ENCODE peak calls at places on chromosomes 13 and 19, in eight cellular contexts. G is OCI-M1; P is hepatic stellate cell; E is fibroblast of the aortic adventitia; S is activated naive CD4-positive, alpha-beta T cell treated with anti-CD3 and anti-CD28 coated beads for 36 hours; Y is NCI-H446; V is activated CD8-positive, alpha-beta memory T cell treated with anti-CD3 and anti-CD28 coated beads, Interleukin-2, amount 50 U/mL, for 4 hours; U is T-helper 1 cell. H is an unnamed sample.

GRCh38 chr13:97434417-97435296 is 688 bp downstream of the RAP2A start:
- DNase-seq in G (peak), P (no peak), E (peak), S (peak), Y (no peak), V (peak), U (peak), H (peak)

GRCh38 chr19:309206-309565 is 18.0 kb upstream of the PLPP2 start:
- DNase-seq in G (no peak), P (no peak), E (no peak), S (no peak), Y (no peak), V (no peak), U (no peak), H (no peak)

GRCh38 chr13:100106705-100107104 is 17.8 kb downstream of the PCCA start:
- DNase-seq in G (no peak), P (no peak), E (no peak), S (no peak), Y (no peak), V (no peak), U (no peak), H (no peak)

GRCh38 chr13:36915891-36916640 is 4.0 kb downstream of the SMAD9 start:
- DNase-seq in G (no peak), P (no peak), E (no peak), S (no peak), Y (no peak), V (no peak), U (no peak), H (no peak)

GRCh38 chr19:56091751-56092546 is 29.1 kb downstream of the ZNF787 start:
- DNase-seq in G (no peak), P (no peak), E (no peak), S (no peak), Y (no peak), V (no peak), U (peak), H (peak)

GRCh38 chr13:99959538-99960230 is 11.9 kb downstream of the ZIC5 start:
- DNase-seq in G (no peak), P (no peak), E (peak), S (no peak), Y (no peak), V (no peak), U (no peak), H (no peak)

GRCh38 chr13:97109841-97110492 is 112.2 kb upstream of the MBNL2 start:
- DNase-seq in G (peak), P (peak), E (peak), S (peak), Y (no peak), V (peak), U (peak), H (peak)

GRCh38 chr13:84940167-84940566 is 859.1 kb downstream of the SLITRK6 start:
- DNase-seq in G (no peak), P (no peak), E (no peak), S (no peak), Y (no peak), V (no peak), U (no peak), H (no peak)

GRCh38 chr19:3254520-3254919 is 30.1 kb downstream of the CELF5 start:
- DNase-seq in G (no peak), P (no peak), E (no peak), S (no peak), Y (no peak), V (no peak), U (no peak), H (no peak)

GRCh38 chr13:110266983-110267382 is 40.0 kb downstream of the COL4A1 start:
- DNase-seq in G (no peak), P (no peak), E (no peak), S (no peak), Y (no peak), V (no peak), U (no peak), H (peak)

GRCh38 chr19:13964776-13965175 is 12.5 kb downstream of the DCAF15 start:
- DNase-seq in G (no peak), P (peak), E (no peak), S (no peak), Y (no peak), V (no peak), U (no peak), H (no peak)

GRCh38 chr13:43877788-43878187 is 1.8 kb downstream of the CCDC122 start:
- DNase-seq in G (no peak), P (no peak), E (no peak), S (no peak), Y (peak), V (no peak), U (no peak), H (peak)

GRCh38 chr13:98285317-98285716 is 108.2 kb upstream of the RNF113B start:
- DNase-seq in G (no peak), P (no peak), E (no peak), S (no peak), Y (no peak), V (no peak), U (no peak), H (no peak)

GRCh38 chr13:107901996-107902562 is 313.3 kb downstream of the LIG4 start:
- DNase-seq in G (no peak), P (no peak), E (no peak), S (no peak), Y (no peak), V (no peak), U (no peak), H (no peak)

GRCh38 chr13:38002596-38002995 is 133.0 kb upstream of the TRPC4 start:
- DNase-seq in G (no peak), P (no peak), E (no peak), S (no peak), Y (no peak), V (no peak), U (no peak), H (no peak)

GRCh38 chr19:49691243-49692101 is 556 bp downstream of the CPT1C start:
- DNase-seq in G (no peak), P (peak), E (peak), S (peak), Y (peak), V (no peak), U (peak), H (peak)

GRCh38 chr19:47518139-47518538 is 3.3 kb upstream of the NAPA start:
- DNase-seq in G (peak), P (no peak), E (no peak), S (peak), Y (no peak), V (peak), U (no peak), H (peak)

GRCh38 chr13:48804836-48805601 is 151.3 kb downstream of the CYSLTR2 start:
- DNase-seq in G (no peak), P (no peak), E (no peak), S (peak), Y (no peak), V (no peak), U (peak), H (peak)

GRCh38 chr19:2540646-2541454 is 64.9 kb downstream of the GADD45B start:
- DNase-seq in G (no peak), P (peak), E (peak), S (no peak), Y (no peak), V (no peak), U (no peak), H (no peak)

GRCh38 chr19:33905473-33905936 is 108.8 kb downstream of the KCTD15 start:
- DNase-seq in G (no peak), P (peak), E (no peak), S (no peak), Y (no peak), V (no peak), U (no peak), H (no peak)

GRCh38 chr19:51541458-51542357 is 10.2 kb upstream of the SIGLEC6 start:
- DNase-seq in G (peak), P (no peak), E (no peak), S (no peak), Y (no peak), V (no peak), U (no peak), H (no peak)

GRCh38 chr19:23560051-23560450 is 127.0 kb downstream of the ZNF675 start:
- DNase-seq in G (no peak), P (no peak), E (no peak), S (no peak), Y (no peak), V (no peak), U (no peak), H (no peak)

GRCh38 chr19:10761443-10762242 is 43.8 kb downstream of the DNM2 start:
- DNase-seq in G (no peak), P (no peak), E (no peak), S (no peak), Y (no peak), V (no peak), U (no peak), H (no peak)

GRCh38 chr19:11422163-11423068 is 3.3 kb upstream of the RGL3 start:
- DNase-seq in G (peak), P (peak), E (peak), S (peak), Y (no peak), V (peak), U (peak), H (peak)

GRCh38 chr13:46901721-46902120 is 4.9 kb upstream of the HTR2A start:
- DNase-seq in G (no peak), P (no peak), E (no peak), S (no peak), Y (no peak), V (no peak), U (no peak), H (no peak)

GRCh38 chr13:71249031-71249430 is 618.0 kb downstream of the DACH1 start:
- DNase-seq in G (no peak), P (no peak), E (no peak), S (no peak), Y (no peak), V (no peak), U (no peak), H (no peak)

GRCh38 chr13:75139291-75139690 is 342.7 kb downstream of the TBC1D4 start:
- DNase-seq in G (peak), P (no peak), E (peak), S (no peak), Y (no peak), V (no peak), U (no peak), H (no peak)

GRCh38 chr19:58024661-58025060 is 9.2 kb upstream of the ZSCAN1 start:
- DNase-seq in G (no peak), P (no peak), E (no peak), S (no peak), Y (no peak), V (no peak), U (no peak), H (no peak)

GRCh38 chr13:112210401-112210800 is 143.5 kb downstream of the SOX1 start:
- DNase-seq in G (no peak), P (no peak), E (no peak), S (no peak), Y (no peak), V (no peak), U (no peak), H (no peak)